ENCODE peak calls at places on chromosomes 2 and 18, in six cellular contexts. One of them, this sample, is unnamed.
A peak's percentile ranks its signal among the peaks of the same experiment; 100 is the strongest.

GRCh38 chr2:158112971-158113370 is 11.3 kb downstream of the UPP2 start:
- DNase-seq in OCI-LY7: no peak
- DNase-seq in heart right ventricle: no peak
- DNase-seq in fibroblast of villous mesenchyme: no peak
- DNase-seq in fibroblast of lung: peak; percentile 20
- DNase-seq in fibroblast of the aortic adventitia: no peak
- DNase-seq in this sample: no peak

GRCh38 chr18:50836521-50836957 is 16.7 kb upstream of the MRO start:
- DNase-seq in OCI-LY7: peak; percentile 47
- DNase-seq in heart right ventricle: no peak
- DNase-seq in fibroblast of villous mesenchyme: peak; percentile 61
- DNase-seq in fibroblast of lung: peak; percentile 94
- DNase-seq in fibroblast of the aortic adventitia: peak; percentile 78
- DNase-seq in this sample: peak; percentile 89

GRCh38 chr2:23618265-23618664 is 233.3 kb downstream of the KLHL29 start:
- DNase-seq in OCI-LY7: no peak
- DNase-seq in heart right ventricle: no peak
- DNase-seq in fibroblast of villous mesenchyme: no peak
- DNase-seq in fibroblast of lung: no peak
- DNase-seq in fibroblast of the aortic adventitia: no peak
- DNase-seq in this sample: no peak

GRCh38 chr18:31497711-31498449 is at the start of gene DSG2:
- DNase-seq in OCI-LY7: no peak
- DNase-seq in heart right ventricle: peak; percentile 74
- DNase-seq in fibroblast of villous mesenchyme: peak; percentile 12
- DNase-seq in fibroblast of lung: peak; percentile 56
- DNase-seq in fibroblast of the aortic adventitia: no peak
- DNase-seq in this sample: peak; percentile 29

GRCh38 chr2:82731824-82732223 is 1727.3 kb downstream of the SUCLG1 start:
- DNase-seq in OCI-LY7: no peak
- DNase-seq in heart right ventricle: no peak
- DNase-seq in fibroblast of villous mesenchyme: no peak
- DNase-seq in fibroblast of lung: no peak
- DNase-seq in fibroblast of the aortic adventitia: no peak
- DNase-seq in this sample: no peak

GRCh38 chr2:175805442-175806114 is 196.5 kb downstream of the LNPK start:
- DNase-seq in OCI-LY7: no peak
- DNase-seq in heart right ventricle: no peak
- DNase-seq in fibroblast of villous mesenchyme: peak; percentile 21
- DNase-seq in fibroblast of lung: no peak
- DNase-seq in fibroblast of the aortic adventitia: peak; percentile 18
- DNase-seq in this sample: no peak

GRCh38 chr2:228417966-228418365 is 236.5 kb upstream of the SPHKAP start:
- DNase-seq in OCI-LY7: no peak
- DNase-seq in heart right ventricle: no peak
- DNase-seq in fibroblast of villous mesenchyme: peak; percentile 25
- DNase-seq in fibroblast of lung: no peak
- DNase-seq in fibroblast of the aortic adventitia: peak; percentile 2
- DNase-seq in this sample: no peak

GRCh38 chr18:47953471-47953931 is 23.0 kb upstream of the SMAD2 start:
- DNase-seq in OCI-LY7: peak; percentile 12
- DNase-seq in heart right ventricle: no peak
- DNase-seq in fibroblast of villous mesenchyme: peak; percentile 32
- DNase-seq in fibroblast of lung: peak; percentile 78
- DNase-seq in fibroblast of the aortic adventitia: peak; percentile 80
- DNase-seq in this sample: no peak

GRCh38 chr2:152033146-152033545 is 65.7 kb downstream of the CACNB4 start:
- DNase-seq in OCI-LY7: no peak
- DNase-seq in heart right ventricle: no peak
- DNase-seq in fibroblast of villous mesenchyme: no peak
- DNase-seq in fibroblast of lung: no peak
- DNase-seq in fibroblast of the aortic adventitia: no peak
- DNase-seq in this sample: no peak

GRCh38 chr2:215363039-215363438 is 51.2 kb downstream of the ATIC start:
- DNase-seq in OCI-LY7: no peak
- DNase-seq in heart right ventricle: no peak
- DNase-seq in fibroblast of villous mesenchyme: no peak
- DNase-seq in fibroblast of lung: peak; percentile 17
- DNase-seq in fibroblast of the aortic adventitia: peak; percentile 29
- DNase-seq in this sample: no peak

GRCh38 chr2:208407667-208408066 is 1.1 kb downstream of the PTH2R start:
- DNase-seq in OCI-LY7: no peak
- DNase-seq in heart right ventricle: no peak
- DNase-seq in fibroblast of villous mesenchyme: peak; percentile 11
- DNase-seq in fibroblast of lung: peak; percentile 3
- DNase-seq in fibroblast of the aortic adventitia: peak; percentile 20
- DNase-seq in this sample: peak; percentile 46

GRCh38 chr2:241390301-241391206 is 34.5 kb downstream of the FARP2 start:
- DNase-seq in OCI-LY7: no peak
- DNase-seq in heart right ventricle: no peak
- DNase-seq in fibroblast of villous mesenchyme: no peak
- DNase-seq in fibroblast of lung: no peak
- DNase-seq in fibroblast of the aortic adventitia: no peak
- DNase-seq in this sample: no peak

GRCh38 chr18:70207181-70207580 is 1.7 kb upstream of the RTTN start:
- DNase-seq in OCI-LY7: no peak
- DNase-seq in heart right ventricle: no peak
- DNase-seq in fibroblast of villous mesenchyme: no peak
- DNase-seq in fibroblast of lung: no peak
- DNase-seq in fibroblast of the aortic adventitia: no peak
- DNase-seq in this sample: no peak

GRCh38 chr2:145599761-145600160 is 1079.8 kb upstream of the ZEB2 start:
- DNase-seq in OCI-LY7: no peak
- DNase-seq in heart right ventricle: no peak
- DNase-seq in fibroblast of villous mesenchyme: no peak
- DNase-seq in fibroblast of lung: peak; percentile 83
- DNase-seq in fibroblast of the aortic adventitia: peak; percentile 53
- DNase-seq in this sample: peak; percentile 65

GRCh38 chr2:148244593-148245292 is 223.9 kb downstream of the MBD5 start:
- DNase-seq in OCI-LY7: no peak
- DNase-seq in heart right ventricle: no peak
- DNase-seq in fibroblast of villous mesenchyme: peak; percentile 41
- DNase-seq in fibroblast of lung: peak; percentile 78
- DNase-seq in fibroblast of the aortic adventitia: peak; percentile 85
- DNase-seq in this sample: peak; percentile 80

GRCh38 chr2:207122914-207123744 is 42.6 kb downstream of the KLF7 start:
- DNase-seq in OCI-LY7: no peak
- DNase-seq in heart right ventricle: no peak
- DNase-seq in fibroblast of villous mesenchyme: no peak
- DNase-seq in fibroblast of lung: peak; percentile 40
- DNase-seq in fibroblast of the aortic adventitia: no peak
- DNase-seq in this sample: no peak

GRCh38 chr18:43161528-43161927 is 46.0 kb upstream of the RIT2 start:
- DNase-seq in OCI-LY7: no peak
- DNase-seq in heart right ventricle: no peak
- DNase-seq in fibroblast of villous mesenchyme: no peak
- DNase-seq in fibroblast of lung: peak; percentile 92
- DNase-seq in fibroblast of the aortic adventitia: peak; percentile 70
- DNase-seq in this sample: peak; percentile 78

GRCh38 chr2:147468963-147469362 is 375.9 kb upstream of the ACVR2A start:
- DNase-seq in OCI-LY7: no peak
- DNase-seq in heart right ventricle: no peak
- DNase-seq in fibroblast of villous mesenchyme: no peak
- DNase-seq in fibroblast of lung: no peak
- DNase-seq in fibroblast of the aortic adventitia: no peak
- DNase-seq in this sample: no peak

GRCh38 chr18:59954746-59955145 is 55.0 kb downstream of the PMAIP1 start:
- DNase-seq in OCI-LY7: no peak
- DNase-seq in heart right ventricle: no peak
- DNase-seq in fibroblast of villous mesenchyme: peak; percentile 11
- DNase-seq in fibroblast of lung: peak; percentile 80
- DNase-seq in fibroblast of the aortic adventitia: peak; percentile 51
- DNase-seq in this sample: peak; percentile 45

GRCh38 chr2:162582357-162582798 is 238.4 kb downstream of the GCA start:
- DNase-seq in OCI-LY7: no peak
- DNase-seq in heart right ventricle: no peak
- DNase-seq in fibroblast of villous mesenchyme: no peak
- DNase-seq in fibroblast of lung: peak; percentile 49
- DNase-seq in fibroblast of the aortic adventitia: no peak
- DNase-seq in this sample: peak; percentile 48

GRCh38 chr2:197674546-197674945 is 841 bp downstream of the RFTN2 start:
- DNase-seq in OCI-LY7: no peak
- DNase-seq in heart right ventricle: no peak
- DNase-seq in fibroblast of villous mesenchyme: peak; percentile 24
- DNase-seq in fibroblast of lung: peak; percentile 27
- DNase-seq in fibroblast of the aortic adventitia: peak; percentile 16
- DNase-seq in this sample: peak; percentile 42

GRCh38 chr2:168060956-168061750 is 186.2 kb downstream of the STK39 start:
- DNase-seq in OCI-LY7: no peak
- DNase-seq in heart right ventricle: no peak
- DNase-seq in fibroblast of villous mesenchyme: peak; percentile 62
- DNase-seq in fibroblast of lung: peak; percentile 37
- DNase-seq in fibroblast of the aortic adventitia: peak; percentile 64
- DNase-seq in this sample: peak; percentile 70

GRCh38 chr2:189641565-189641964 is 19.7 kb upstream of the ASNSD1 start:
- DNase-seq in OCI-LY7: no peak
- DNase-seq in heart right ventricle: no peak
- DNase-seq in fibroblast of villous mesenchyme: no peak
- DNase-seq in fibroblast of lung: peak; percentile 75
- DNase-seq in fibroblast of the aortic adventitia: peak; percentile 71
- DNase-seq in this sample: peak; percentile 27

GRCh38 chr2:229675569-229675968 is 38.8 kb downstream of the DNER start:
- DNase-seq in OCI-LY7: no peak
- DNase-seq in heart right ventricle: no peak
- DNase-seq in fibroblast of villous mesenchyme: no peak
- DNase-seq in fibroblast of lung: no peak
- DNase-seq in fibroblast of the aortic adventitia: no peak
- DNase-seq in this sample: no peak

GRCh38 chr2:121382744-121383143 is 97.7 kb upstream of the TFCP2L1 start:
- DNase-seq in OCI-LY7: peak; percentile 2
- DNase-seq in heart right ventricle: no peak
- DNase-seq in fibroblast of villous mesenchyme: peak; percentile 36
- DNase-seq in fibroblast of lung: no peak
- DNase-seq in fibroblast of the aortic adventitia: no peak
- DNase-seq in this sample: peak; percentile 46
- TF ChIP-seq CTCF in OCI-LY7: peak; percentile 37
- TF ChIP-seq CTCF in heart right ventricle: no peak
- TF ChIP-seq CTCF in fibroblast of villous mesenchyme: peak; percentile 39
- TF ChIP-seq CTCF in fibroblast of lung: no peak
- TF ChIP-seq CTCF in fibroblast of the aortic adventitia: peak; percentile 30
- TF ChIP-seq CTCF in this sample: peak; percentile 53

GRCh38 chr2:237693281-237694039 is 66.1 kb downstream of the LRRFIP1 start:
- DNase-seq in OCI-LY7: peak; percentile 45
- DNase-seq in heart right ventricle: no peak
- DNase-seq in fibroblast of villous mesenchyme: peak; percentile 64
- DNase-seq in fibroblast of lung: peak; percentile 81
- DNase-seq in fibroblast of the aortic adventitia: peak; percentile 60
- DNase-seq in this sample: peak; percentile 63

GRCh38 chr2:237696471-237696870 is 69.1 kb downstream of the LRRFIP1 start:
- DNase-seq in OCI-LY7: peak; percentile 77
- DNase-seq in heart right ventricle: no peak
- DNase-seq in fibroblast of villous mesenchyme: no peak
- DNase-seq in fibroblast of lung: no peak
- DNase-seq in fibroblast of the aortic adventitia: no peak
- DNase-seq in this sample: no peak

GRCh38 chr2:237697586-237698337 is 70.4 kb downstream of the LRRFIP1 start:
- DNase-seq in OCI-LY7: peak; percentile 72
- DNase-seq in heart right ventricle: no peak
- DNase-seq in fibroblast of villous mesenchyme: peak; percentile 73
- DNase-seq in fibroblast of lung: peak; percentile 67
- DNase-seq in fibroblast of the aortic adventitia: no peak
- DNase-seq in this sample: peak; percentile 58

GRCh38 chr2:237694423-237695194 is 67.2 kb downstream of the LRRFIP1 start:
- DNase-seq in OCI-LY7: peak; percentile 58
- DNase-seq in heart right ventricle: no peak
- DNase-seq in fibroblast of villous mesenchyme: no peak
- DNase-seq in fibroblast of lung: no peak
- DNase-seq in fibroblast of the aortic adventitia: no peak
- DNase-seq in this sample: no peak

DNA sequence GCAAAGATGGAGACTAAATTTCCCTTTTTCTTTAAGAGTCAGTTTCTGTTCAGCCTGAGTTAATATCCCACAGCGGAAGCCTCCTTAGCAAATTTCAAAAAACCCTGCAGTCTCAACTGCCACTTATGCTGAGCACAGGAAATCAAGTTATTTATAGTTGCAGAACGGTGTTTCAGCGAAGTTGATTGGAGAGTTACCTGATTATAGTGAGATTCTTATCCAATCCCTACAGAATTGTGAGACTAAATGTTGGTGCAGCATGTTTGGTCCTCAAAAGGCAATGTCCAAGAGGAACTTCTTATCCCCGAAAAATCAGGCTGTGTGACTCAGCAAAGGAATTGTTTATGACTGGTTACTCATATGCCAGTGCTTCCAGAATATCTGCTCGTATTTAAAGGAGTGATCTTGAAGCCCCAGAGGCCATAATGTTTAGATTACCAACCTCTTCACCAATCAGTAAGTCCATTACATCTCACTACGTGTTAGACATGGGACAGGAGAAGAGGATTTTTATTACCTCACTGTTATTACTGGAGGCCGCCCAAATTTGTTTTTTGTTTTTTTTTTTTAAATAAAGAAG is 67.9 kb downstream of the LRRFIP1 start:
- DNase-seq in OCI-LY7: peak; percentile 88
- DNase-seq in heart right ventricle: no peak
- DNase-seq in fibroblast of villous mesenchyme: peak; percentile 96
- DNase-seq in fibroblast of lung: peak; percentile 96
- DNase-seq in fibroblast of the aortic adventitia: peak; percentile 92
- DNase-seq in this sample: peak; percentile 81
- H3K4me3 ChIP-seq in OCI-LY7: peak overlapping the region; percentile 91
- H3K4me3 ChIP-seq in heart right ventricle: peak overlapping the region; percentile 97
- H3K4me3 ChIP-seq in fibroblast of villous mesenchyme: no peak overlapping the region
- H3K4me3 ChIP-seq in fibroblast of lung: no peak overlapping the region
- H3K4me3 ChIP-seq in fibroblast of the aortic adventitia: peak overlapping the region; percentile 6
- H3K4me3 ChIP-seq in this sample: no peak overlapping the region

GRCh38 chr2:109182426-109182825 is 53.4 kb downstream of the SH3RF3 start:
- DNase-seq in OCI-LY7: no peak
- DNase-seq in heart right ventricle: no peak
- DNase-seq in fibroblast of villous mesenchyme: no peak
- DNase-seq in fibroblast of lung: no peak
- DNase-seq in fibroblast of the aortic adventitia: no peak
- DNase-seq in this sample: no peak
- TF ChIP-seq CTCF in OCI-LY7: no peak
- TF ChIP-seq CTCF in heart right ventricle: no peak
- TF ChIP-seq CTCF in fibroblast of villous mesenchyme: no peak
- TF ChIP-seq CTCF in fibroblast of lung: no peak
- TF ChIP-seq CTCF in fibroblast of the aortic adventitia: no peak
- TF ChIP-seq CTCF in this sample: no peak

GRCh38 chr18:26546875-26547301 is 1.5 kb downstream of the KCTD1 start:
- DNase-seq in OCI-LY7: no peak
- DNase-seq in heart right ventricle: peak; percentile 11
- DNase-seq in fibroblast of villous mesenchyme: no peak
- DNase-seq in fibroblast of lung: peak; percentile 38
- DNase-seq in fibroblast of the aortic adventitia: no peak
- DNase-seq in this sample: no peak
- H3K4me3 ChIP-seq in OCI-LY7: no peak overlapping the region
- H3K4me3 ChIP-seq in heart right ventricle: peak overlapping the region; percentile 76
- H3K4me3 ChIP-seq in fibroblast of villous mesenchyme: peak overlapping the region; percentile 73
- H3K4me3 ChIP-seq in fibroblast of lung: peak overlapping the region; percentile 66
- H3K4me3 ChIP-seq in fibroblast of the aortic adventitia: peak overlapping the region; percentile 9
- H3K4me3 ChIP-seq in this sample: peak overlapping the region; percentile 81

DNA sequence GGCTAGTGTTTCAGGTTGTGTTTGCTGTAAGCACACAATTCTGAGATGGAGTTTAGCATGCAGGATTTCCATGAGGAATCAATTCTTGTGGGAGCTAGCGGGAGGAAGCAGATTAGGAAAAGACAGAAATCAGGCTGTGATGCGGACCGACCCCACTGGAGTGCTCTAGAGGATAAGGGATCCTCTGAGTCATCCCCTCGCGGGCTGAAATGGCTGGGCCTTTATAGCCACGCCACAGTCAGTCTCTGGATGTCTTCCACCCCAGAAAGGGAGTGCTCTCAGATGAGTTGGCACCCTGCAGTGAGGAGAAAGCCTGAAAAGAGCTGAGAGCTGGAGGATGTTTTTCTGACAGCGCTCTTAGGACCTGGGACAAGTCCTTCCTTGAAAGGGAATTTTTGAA is 102.4 kb downstream of the GALNT3 start:
- DNase-seq in OCI-LY7: no peak
- DNase-seq in heart right ventricle: peak; percentile 19
- DNase-seq in fibroblast of villous mesenchyme: peak; percentile 1
- DNase-seq in fibroblast of lung: peak; percentile 74
- DNase-seq in fibroblast of the aortic adventitia: peak; percentile 71
- DNase-seq in this sample: peak; percentile 59
- TF ChIP-seq CTCF in OCI-LY7: no peak
- TF ChIP-seq CTCF in heart right ventricle: no peak
- TF ChIP-seq CTCF in fibroblast of villous mesenchyme: no peak
- TF ChIP-seq CTCF in fibroblast of lung: no peak
- TF ChIP-seq CTCF in fibroblast of the aortic adventitia: peak; percentile 13
- TF ChIP-seq CTCF in this sample: peak; percentile 6